ENCODE peak calls at places on chromosomes 3 and 15, in eight cellular contexts. One of them, this sample, is unnamed.

GRCh38 chr15:100858294-100858693 is 21.3 kb upstream of the ALDH1A3 start:
- DNase-seq in K562: no peak
- DNase-seq in trophoblast cell: no peak
- DNase-seq in tibial nerve: no peak
- DNase-seq in PC-9: no peak
- DNase-seq in heart left ventricle: no peak
- DNase-seq in mammary epithelial cell: no peak
- DNase-seq in right lobe of liver: no peak
- DNase-seq in this sample: no peak

GRCh38 chr3:10816863-10817253 is 830 bp downstream of the SLC6A11 start:
- DNase-seq in K562: no peak
- DNase-seq in trophoblast cell: no peak
- DNase-seq in tibial nerve: no peak
- DNase-seq in PC-9: no peak
- DNase-seq in heart left ventricle: no peak
- DNase-seq in mammary epithelial cell: no peak
- DNase-seq in right lobe of liver: no peak
- DNase-seq in this sample: no peak

GRCh38 chr3:27244374-27244773 is 124.8 kb downstream of the NEK10 start:
- DNase-seq in K562: no peak
- DNase-seq in trophoblast cell: no peak
- DNase-seq in tibial nerve: no peak
- DNase-seq in PC-9: no peak
- DNase-seq in heart left ventricle: no peak
- DNase-seq in mammary epithelial cell: no peak
- DNase-seq in right lobe of liver: no peak
- DNase-seq in this sample: no peak

GRCh38 chr15:60589253-60589652 is 110.3 kb upstream of the ICE2 start:
- DNase-seq in K562: no peak
- DNase-seq in trophoblast cell: no peak
- DNase-seq in tibial nerve: no peak
- DNase-seq in PC-9: no peak
- DNase-seq in heart left ventricle: no peak
- DNase-seq in mammary epithelial cell: no peak
- DNase-seq in right lobe of liver: no peak
- DNase-seq in this sample: no peak

GRCh38 chr3:178705925-178706324 is 169.7 kb downstream of the KCNMB2 start:
- DNase-seq in K562: no peak
- DNase-seq in trophoblast cell: no peak
- DNase-seq in tibial nerve: no peak
- DNase-seq in PC-9: peak; percentile 35
- DNase-seq in heart left ventricle: no peak
- DNase-seq in mammary epithelial cell: peak; percentile 94
- DNase-seq in right lobe of liver: no peak
- DNase-seq in this sample: no peak

GRCh38 chr3:43089081-43089480 is 16.8 kb downstream of the POMGNT2 start:
- DNase-seq in K562: no peak
- DNase-seq in trophoblast cell: no peak
- DNase-seq in tibial nerve: no peak
- DNase-seq in PC-9: no peak
- DNase-seq in heart left ventricle: no peak
- DNase-seq in mammary epithelial cell: no peak
- DNase-seq in right lobe of liver: no peak
- DNase-seq in this sample: no peak

GRCh38 chr3:185152433-185153169 is at the start of gene C3orf70:
- DNase-seq in K562: peak; percentile 27
- DNase-seq in trophoblast cell: peak; percentile 7
- DNase-seq in tibial nerve: peak; percentile 20
- DNase-seq in PC-9: peak; percentile 26
- DNase-seq in heart left ventricle: peak; percentile 71
- DNase-seq in mammary epithelial cell: peak; percentile 25
- DNase-seq in right lobe of liver: peak; percentile 59
- DNase-seq in this sample: peak; percentile 43

GRCh38 chr3:100319951-100320350 is 14.6 kb upstream of the NIT2 start:
- DNase-seq in K562: no peak
- DNase-seq in trophoblast cell: no peak
- DNase-seq in tibial nerve: no peak
- DNase-seq in PC-9: no peak
- DNase-seq in heart left ventricle: no peak
- DNase-seq in mammary epithelial cell: no peak
- DNase-seq in right lobe of liver: no peak
- DNase-seq in this sample: no peak

GRCh38 chr15:61915640-61916039 is 144.6 kb downstream of the VPS13C start:
- DNase-seq in K562: no peak
- DNase-seq in trophoblast cell: no peak
- DNase-seq in tibial nerve: no peak
- DNase-seq in PC-9: no peak
- DNase-seq in heart left ventricle: no peak
- DNase-seq in mammary epithelial cell: no peak
- DNase-seq in right lobe of liver: no peak
- DNase-seq in this sample: peak; percentile 68

GRCh38 chr15:71975816-71976150 is 142.2 kb downstream of the MYO9A start:
- DNase-seq in K562: no peak
- DNase-seq in trophoblast cell: no peak
- DNase-seq in tibial nerve: no peak
- DNase-seq in PC-9: no peak
- DNase-seq in heart left ventricle: no peak
- DNase-seq in mammary epithelial cell: no peak
- DNase-seq in right lobe of liver: no peak
- DNase-seq in this sample: no peak

GRCh38 chr3:11391930-11392688 is 119.9 kb downstream of the ATG7 start:
- DNase-seq in K562: no peak
- DNase-seq in trophoblast cell: no peak
- DNase-seq in tibial nerve: no peak
- DNase-seq in PC-9: peak; percentile 20
- DNase-seq in heart left ventricle: no peak
- DNase-seq in mammary epithelial cell: no peak
- DNase-seq in right lobe of liver: no peak
- DNase-seq in this sample: no peak

GRCh38 chr15:67103432-67103831 is 38.0 kb downstream of the SMAD3 start:
- DNase-seq in K562: no peak
- DNase-seq in trophoblast cell: no peak
- DNase-seq in tibial nerve: no peak
- DNase-seq in PC-9: no peak
- DNase-seq in heart left ventricle: no peak
- DNase-seq in mammary epithelial cell: no peak
- DNase-seq in right lobe of liver: no peak
- DNase-seq in this sample: no peak

GRCh38 chr15:67103869-67104268 is 38.5 kb downstream of the SMAD3 start:
- DNase-seq in K562: no peak
- DNase-seq in trophoblast cell: no peak
- DNase-seq in tibial nerve: no peak
- DNase-seq in PC-9: no peak
- DNase-seq in heart left ventricle: no peak
- DNase-seq in mammary epithelial cell: no peak
- DNase-seq in right lobe of liver: no peak
- DNase-seq in this sample: no peak

GRCh38 chr15:67101981-67102929 is 36.9 kb downstream of the SMAD3 start:
- DNase-seq in K562: no peak
- DNase-seq in trophoblast cell: no peak
- DNase-seq in tibial nerve: no peak
- DNase-seq in PC-9: no peak
- DNase-seq in heart left ventricle: no peak
- DNase-seq in mammary epithelial cell: peak; percentile 71
- DNase-seq in right lobe of liver: no peak
- DNase-seq in this sample: no peak

GRCh38 chr15:67104453-67104852 is 39.1 kb downstream of the SMAD3 start:
- DNase-seq in K562: no peak
- DNase-seq in trophoblast cell: no peak
- DNase-seq in tibial nerve: no peak
- DNase-seq in PC-9: no peak
- DNase-seq in heart left ventricle: no peak
- DNase-seq in mammary epithelial cell: no peak
- DNase-seq in right lobe of liver: no peak
- DNase-seq in this sample: no peak

DNA sequence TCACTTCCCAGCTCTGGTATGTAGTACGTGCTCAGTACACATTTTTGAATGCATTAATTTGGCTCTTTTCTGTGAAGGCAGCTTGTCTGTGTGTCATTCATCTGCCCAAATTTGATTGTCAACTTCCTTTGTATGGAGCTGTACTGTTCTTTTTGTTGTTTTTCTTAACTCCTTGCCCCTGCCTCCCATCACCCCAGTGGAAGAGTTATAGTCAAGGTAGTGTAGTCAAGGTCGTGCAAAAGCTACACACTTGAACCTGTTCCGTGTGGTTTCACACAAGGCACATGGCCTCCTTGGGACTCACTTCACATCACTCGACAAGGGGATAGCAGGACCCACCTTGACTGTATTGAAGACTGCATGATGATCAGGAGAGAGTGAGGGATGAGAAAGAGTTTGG is 37.6 kb downstream of the SMAD3 start:
- DNase-seq in K562: no peak
- DNase-seq in trophoblast cell: no peak
- DNase-seq in tibial nerve: no peak
- DNase-seq in PC-9: no peak
- DNase-seq in heart left ventricle: no peak
- DNase-seq in mammary epithelial cell: no peak
- DNase-seq in right lobe of liver: no peak
- DNase-seq in this sample: no peak
- H3K4me1 ChIP-seq in K562: peaks cover 13% of the 10 kb centered on the region
- H3K4me1 ChIP-seq in trophoblast cell: peaks cover 51% of the 10 kb centered on the region
- H3K4me1 ChIP-seq in tibial nerve: peaks cover 94% of the 10 kb centered on the region
- H3K4me1 ChIP-seq in PC-9: peaks cover 51% of the 10 kb centered on the region
- H3K4me1 ChIP-seq in heart left ventricle: peaks cover 84% of the 10 kb centered on the region
- H3K4me1 ChIP-seq in mammary epithelial cell: peaks cover 61% of the 10 kb centered on the region
- H3K4me1 ChIP-seq in right lobe of liver: peaks cover 29% of the 10 kb centered on the region
- H3K4me1 ChIP-seq in this sample: peaks cover 5% of the 10 kb centered on the region

GRCh38 chr15:96340348-96340610 is 9.8 kb downstream of the NR2F2 start:
- DNase-seq in K562: no peak
- DNase-seq in trophoblast cell: no peak
- DNase-seq in tibial nerve: no peak
- DNase-seq in PC-9: no peak
- DNase-seq in heart left ventricle: no peak
- DNase-seq in mammary epithelial cell: no peak
- DNase-seq in right lobe of liver: no peak
- DNase-seq in this sample: no peak

GRCh38 chr15:96342611-96343528 is 12.4 kb downstream of the NR2F2 start:
- DNase-seq in K562: no peak
- DNase-seq in trophoblast cell: no peak
- DNase-seq in tibial nerve: no peak
- DNase-seq in PC-9: no peak
- DNase-seq in heart left ventricle: no peak
- DNase-seq in mammary epithelial cell: no peak
- DNase-seq in right lobe of liver: no peak
- DNase-seq in this sample: no peak

GRCh38 chr15:96342143-96342466 is 11.6 kb downstream of the NR2F2 start:
- DNase-seq in K562: no peak
- DNase-seq in trophoblast cell: no peak
- DNase-seq in tibial nerve: no peak
- DNase-seq in PC-9: no peak
- DNase-seq in heart left ventricle: no peak
- DNase-seq in mammary epithelial cell: no peak
- DNase-seq in right lobe of liver: no peak
- DNase-seq in this sample: no peak

GRCh38 chr15:96340611-96341464 is 10.3 kb downstream of the NR2F2 start:
- DNase-seq in K562: no peak
- DNase-seq in trophoblast cell: no peak
- DNase-seq in tibial nerve: no peak
- DNase-seq in PC-9: no peak
- DNase-seq in heart left ventricle: peak; percentile 48
- DNase-seq in mammary epithelial cell: no peak
- DNase-seq in right lobe of liver: peak; percentile 61
- DNase-seq in this sample: peak; percentile 72

GRCh38 chr15:96341465-96342142 is 11.1 kb downstream of the NR2F2 start:
- DNase-seq in K562: no peak
- DNase-seq in trophoblast cell: no peak
- DNase-seq in tibial nerve: no peak
- DNase-seq in PC-9: no peak
- DNase-seq in heart left ventricle: no peak
- DNase-seq in mammary epithelial cell: no peak
- DNase-seq in right lobe of liver: no peak
- DNase-seq in this sample: no peak
- H3K4me3 ChIP-seq in K562: no peak overlapping the region
- H3K4me3 ChIP-seq in trophoblast cell: no peak overlapping the region
- H3K4me3 ChIP-seq in tibial nerve: peak overlapping the region; percentile 89
- H3K4me3 ChIP-seq in PC-9: no peak overlapping the region
- H3K4me3 ChIP-seq in heart left ventricle: peak overlapping the region; percentile 84
- H3K4me3 ChIP-seq in mammary epithelial cell: peak overlapping the region; percentile 64
- H3K4me3 ChIP-seq in right lobe of liver: peak overlapping the region; percentile 60
- H3K4me3 ChIP-seq in this sample: peak overlapping the region; percentile 74

GRCh38 chr3:127405791-127406190 is 117.9 kb upstream of the PRR20G start:
- DNase-seq in K562: no peak
- DNase-seq in trophoblast cell: no peak
- DNase-seq in tibial nerve: no peak
- DNase-seq in PC-9: no peak
- DNase-seq in heart left ventricle: no peak
- DNase-seq in mammary epithelial cell: no peak
- DNase-seq in right lobe of liver: no peak
- DNase-seq in this sample: no peak

GRCh38 chr3:127404614-127405598 is 117.1 kb upstream of the PRR20G start:
- DNase-seq in K562: no peak
- DNase-seq in trophoblast cell: peak; percentile 27
- DNase-seq in tibial nerve: no peak
- DNase-seq in PC-9: no peak
- DNase-seq in heart left ventricle: no peak
- DNase-seq in mammary epithelial cell: no peak
- DNase-seq in right lobe of liver: peak; percentile 39
- DNase-seq in this sample: no peak

GRCh38 chr3:127407026-127407939 is 119.4 kb upstream of the PRR20G start:
- DNase-seq in K562: no peak
- DNase-seq in trophoblast cell: no peak
- DNase-seq in tibial nerve: no peak
- DNase-seq in PC-9: no peak
- DNase-seq in heart left ventricle: no peak
- DNase-seq in mammary epithelial cell: no peak
- DNase-seq in right lobe of liver: no peak
- DNase-seq in this sample: no peak

GRCh38 chr3:127406309-127407025 is 118.6 kb upstream of the PRR20G start:
- DNase-seq in K562: peak; percentile 64
- DNase-seq in trophoblast cell: no peak
- DNase-seq in tibial nerve: no peak
- DNase-seq in PC-9: peak; percentile 30
- DNase-seq in heart left ventricle: no peak
- DNase-seq in mammary epithelial cell: peak; percentile 12
- DNase-seq in right lobe of liver: peak; percentile 29
- DNase-seq in this sample: no peak

DNA sequence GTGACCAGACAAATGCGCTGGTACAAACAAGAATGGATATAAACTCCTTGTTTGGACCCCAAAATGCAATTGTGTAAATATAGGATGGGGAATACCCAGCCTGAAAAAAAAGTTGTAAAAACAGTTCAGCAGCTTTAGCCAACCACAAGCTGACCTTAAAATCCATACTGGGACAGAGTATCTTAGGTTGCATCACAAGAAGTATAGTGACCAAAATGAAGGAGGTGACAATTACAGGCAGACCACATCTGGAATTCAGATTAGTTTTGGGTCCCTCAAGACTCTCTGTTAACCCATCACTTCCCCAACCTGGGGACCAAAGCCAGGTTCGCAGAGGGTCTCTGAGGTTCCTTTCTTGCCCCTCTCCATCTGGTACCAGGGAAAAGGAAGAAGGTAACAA is 115.9 kb upstream of the PRR20G start:
- DNase-seq in K562: no peak
- DNase-seq in trophoblast cell: no peak
- DNase-seq in tibial nerve: no peak
- DNase-seq in PC-9: no peak
- DNase-seq in heart left ventricle: no peak
- DNase-seq in mammary epithelial cell: no peak
- DNase-seq in right lobe of liver: no peak
- DNase-seq in this sample: no peak
- H3K4me1 ChIP-seq in K562: no peaks in the 10 kb centered on the region
- H3K4me1 ChIP-seq in trophoblast cell: peaks cover 8% of the 10 kb centered on the region
- H3K4me1 ChIP-seq in tibial nerve: no peaks in the 10 kb centered on the region
- H3K4me1 ChIP-seq in PC-9: no peaks in the 10 kb centered on the region
- H3K4me1 ChIP-seq in heart left ventricle: no peaks in the 10 kb centered on the region
- H3K4me1 ChIP-seq in mammary epithelial cell: no peaks in the 10 kb centered on the region
- H3K4me1 ChIP-seq in right lobe of liver: no peaks in the 10 kb centered on the region
- H3K4me1 ChIP-seq in this sample: no peaks in the 10 kb centered on the region

GRCh38 chr3:45029216-45029615 is 3.1 kb downstream of the CLEC3B start:
- DNase-seq in K562: no peak
- DNase-seq in trophoblast cell: peak; percentile 19
- DNase-seq in tibial nerve: no peak
- DNase-seq in PC-9: no peak
- DNase-seq in heart left ventricle: no peak
- DNase-seq in mammary epithelial cell: no peak
- DNase-seq in right lobe of liver: no peak
- DNase-seq in this sample: no peak
- H3K4me3 ChIP-seq in K562: no peak overlapping the region
- H3K4me3 ChIP-seq in trophoblast cell: no peak overlapping the region
- H3K4me3 ChIP-seq in tibial nerve: no peak overlapping the region
- H3K4me3 ChIP-seq in PC-9: no peak overlapping the region
- H3K4me3 ChIP-seq in heart left ventricle: peak overlapping the region; percentile 49
- H3K4me3 ChIP-seq in mammary epithelial cell: no peak overlapping the region
- H3K4me3 ChIP-seq in right lobe of liver: no peak overlapping the region
- H3K4me3 ChIP-seq in this sample: no peak overlapping the region

This sample was measured in BE2C.